ENCODE peak calls at places on chromosomes 7 and 10, in five cellular contexts. M is IMR-90, R is A549, K is K562, Y is GM12878. I is an unnamed sample.

GRCh38 chr7:8638076-8638475 is 204.7 kb downstream of the NXPH1 start:
- DNase-seq in M (no peak), R (no peak), K (no peak), Y (no peak), I (no peak)

GRCh38 chr7:78130443-78131200 is 332.0 kb downstream of the PHTF2 start:
- DNase-seq in M (peak), R (no peak), K (no peak), Y (no peak), I (no peak)

GRCh38 chr10:110491346-110491745 is 6.4 kb upstream of the DUSP5 start:
- DNase-seq in M (no peak), R (peak), K (no peak), Y (no peak), I (no peak)

GRCh38 chr10:63268798-63269503 is 135.8 kb downstream of the NRBF2 start:
- DNase-seq in M (peak), R (peak), K (peak), Y (peak), I (peak)

GRCh38 chr7:40219917-40220316 is 85.1 kb downstream of the SUGCT start:
- DNase-seq in M (peak), R (no peak), K (no peak), Y (no peak), I (no peak)

GRCh38 chr10:76306859-76307258 is 875.4 kb downstream of the LRMDA start:
- DNase-seq in M (peak), R (no peak), K (no peak), Y (no peak), I (no peak)

GRCh38 chr7:105587899-105588690 is 6.8 kb upstream of the EFCAB10 start:
- DNase-seq in M (peak), R (no peak), K (peak), Y (no peak), I (peak)

GRCh38 chr10:103890194-103890658 is 27.8 kb downstream of the STN1 start:
- DNase-seq in M (peak), R (peak), K (no peak), Y (no peak), I (no peak)

GRCh38 chr10:72337722-72338121 is 17.0 kb downstream of the DNAJB12 start:
- DNase-seq in M (no peak), R (no peak), K (no peak), Y (no peak), I (no peak)

GRCh38 chr10:74011016-74011415 is 13.1 kb downstream of the VCL start:
- DNase-seq in M (no peak), R (no peak), K (no peak), Y (no peak), I (no peak)

GRCh38 chr7:78151229-78151628 is 352.7 kb downstream of the PHTF2 start:
- DNase-seq in M (peak), R (no peak), K (no peak), Y (no peak), I (no peak)

GRCh38 chr10:83862723-83863122 is 276.6 kb upstream of the GHITM start:
- DNase-seq in M (no peak), R (no peak), K (no peak), Y (no peak), I (no peak)

GRCh38 chr7:124085168-124085567 is 52.3 kb upstream of the TMEM229A start:
- DNase-seq in M (no peak), R (no peak), K (no peak), Y (no peak), I (peak)

GRCh38 chr7:54544356-54545240 is 2.4 kb downstream of the VSTM2A start:
- DNase-seq in M (no peak), R (no peak), K (no peak), Y (no peak), I (peak)

GRCh38 chr7:118104812-118105441 is 79.0 kb upstream of the LSM8 start:
- DNase-seq in M (peak), R (peak), K (peak), Y (no peak), I (peak)

GRCh38 chr7:149790754-149791360 is 17.5 kb upstream of the ZNF467 start:
- DNase-seq in M (no peak), R (no peak), K (no peak), Y (no peak), I (no peak)

GRCh38 chr10:29273478-29273877 is 15.4 kb upstream of the LYZL1 start:
- DNase-seq in M (no peak), R (no peak), K (no peak), Y (no peak), I (no peak)

GRCh38 chr10:131031346-131031745 is 280.2 kb downstream of the TCERG1L start:
- DNase-seq in M (no peak), R (no peak), K (no peak), Y (no peak), I (no peak)

GRCh38 chr7:126993626-126994213 is 259.0 kb downstream of the GRM8 start:
- DNase-seq in M (no peak), R (no peak), K (no peak), Y (no peak), I (no peak)

GRCh38 chr7:5549096-5549896 is 125.7 kb upstream of the TNRC18 start:
- DNase-seq in M (peak), R (peak), K (peak), Y (no peak), I (peak)

GRCh38 chr7:93232673-93233018 is 480 bp downstream of the VPS50 start:
- DNase-seq in M (no peak), R (peak), K (peak), Y (no peak), I (no peak)

GRCh38 chr10:21524526-21525366 is 736 bp downstream of the SKIDA1 start:
- DNase-seq in M (peak), R (peak), K (no peak), Y (no peak), I (no peak)

GRCh38 chr7:50397971-50398324 is 52.2 kb downstream of the FIGNL1 start:
- DNase-seq in M (no peak), R (no peak), K (no peak), Y (no peak), I (no peak)
- TF ChIP-seq RCOR1 in M (no peak), R (no peak), K (no peak), Y (no peak), I (no peak)

GRCh38 chr10:93006435-93007039 is 54.1 kb upstream of the CYP26C1 start:
- DNase-seq in M (peak), R (peak), K (peak), Y (no peak), I (peak)
- TF ChIP-seq RCOR1 in M (no peak), R (no peak), K (no peak), Y (no peak), I (no peak)

DNA sequence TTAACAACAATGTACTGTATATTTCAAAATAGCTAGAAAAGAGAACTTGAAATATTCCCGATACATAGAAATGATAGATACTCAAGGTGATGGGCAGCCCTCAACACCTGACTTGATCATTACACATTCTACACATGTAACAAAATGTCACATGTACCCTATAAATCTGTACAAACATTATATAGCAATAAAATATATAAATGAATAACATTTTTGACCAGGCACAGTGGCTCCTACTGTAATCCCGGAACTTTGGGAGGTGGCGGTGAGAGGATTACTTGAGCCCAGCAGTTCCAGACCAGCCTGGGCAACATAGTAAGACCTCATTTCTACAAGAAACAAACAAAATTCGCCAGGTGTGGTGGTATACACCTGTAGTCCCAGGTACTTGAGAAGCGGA is 659.5 kb upstream of the NRP1 start:
- DNase-seq in M (no peak), R (no peak), K (no peak), Y (no peak), I (no peak)
- TF ChIP-seq RCOR1 in M (no peak), R (no peak), K (no peak), Y (no peak), I (no peak)

GRCh38 chr10:14555806-14556205 is 218.9 kb downstream of the FAM107B start:
- DNase-seq in M (no peak), R (no peak), K (no peak), Y (no peak), I (no peak)

GRCh38 chr10:14554091-14554842 is 220.4 kb downstream of the FAM107B start:
- DNase-seq in M (no peak), R (no peak), K (no peak), Y (no peak), I (no peak)

GRCh38 chr10:14552010-14552409 is 221.3 kb upstream of the FRMD4A start:
- DNase-seq in M (no peak), R (no peak), K (no peak), Y (no peak), I (no peak)

GRCh38 chr10:14554843-14555205 is 219.9 kb downstream of the FAM107B start:
- DNase-seq in M (peak), R (no peak), K (no peak), Y (no peak), I (no peak)

GRCh38 chr10:14553434-14553833 is 221.3 kb downstream of the FAM107B start:
- DNase-seq in M (peak), R (no peak), K (no peak), Y (no peak), I (no peak)
- TF ChIP-seq RCOR1 in M (no peak), R (no peak), K (no peak), Y (no peak), I (no peak)

GRCh38 chr7:100827330-100828226 is at the start of gene EPHB4:
- DNase-seq in M (peak), R (peak), K (peak), Y (no peak), I (peak)
- TF ChIP-seq RCOR1 in M (no peak), R (no peak), K (no peak), Y (no peak), I (no peak)

GRCh38 chr7:108455833-108456677 is at the start of gene NRCAM:
- DNase-seq in M (no peak), R (peak), K (peak), Y (no peak), I (peak)
- TF ChIP-seq RCOR1 in M (no peak), R (no peak), K (no peak), Y (no peak), I (peak)

DNA sequence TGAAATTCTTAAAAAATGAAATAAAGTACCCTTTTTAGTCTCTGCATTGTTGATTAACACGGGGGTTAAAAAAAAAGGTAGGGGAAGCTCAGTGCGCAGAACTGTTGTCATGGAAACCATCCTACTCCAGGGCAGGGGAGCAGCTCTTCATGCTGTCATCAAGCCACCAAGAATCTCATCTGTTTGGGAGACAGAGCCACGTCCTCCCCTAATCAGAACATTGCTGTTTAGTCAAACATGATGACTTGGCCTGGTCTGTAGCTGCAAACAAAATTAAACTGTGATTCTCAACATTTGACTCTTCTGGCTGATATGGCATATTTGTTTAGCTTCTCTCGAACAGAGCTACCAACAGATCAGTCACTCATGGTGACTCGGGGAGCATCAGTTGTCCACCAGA is 254.4 kb upstream of the KLF14 start:
- DNase-seq in M (peak), R (no peak), K (no peak), Y (no peak), I (peak)
- TF ChIP-seq RCOR1 in M (no peak), R (no peak), K (no peak), Y (no peak), I (no peak)

DNA sequence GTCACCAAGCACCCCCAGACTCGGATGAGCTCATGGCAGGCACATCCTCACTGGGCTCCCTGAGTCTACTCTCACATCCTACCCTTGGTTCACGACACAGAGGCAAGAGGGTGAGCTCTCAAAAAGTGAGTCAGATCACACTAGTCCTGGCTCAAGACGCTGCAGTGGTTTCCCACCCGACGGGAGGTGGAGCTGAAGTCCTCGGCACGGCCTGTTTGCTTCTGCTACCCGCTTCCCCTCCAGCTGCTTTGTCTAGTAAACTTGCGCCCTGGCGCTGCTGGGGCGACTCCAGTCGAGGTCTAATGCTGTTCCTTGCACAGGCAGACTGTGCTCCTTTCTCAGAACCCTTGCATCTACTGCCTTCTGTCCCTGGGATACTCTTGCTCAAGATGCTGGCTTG is 13.5 kb upstream of the SFMBT2 start:
- DNase-seq in M (no peak), R (no peak), K (no peak), Y (no peak), I (no peak)
- TF ChIP-seq RCOR1 in M (no peak), R (no peak), K (no peak), Y (no peak), I (no peak)

GRCh38 chr7:67463983-67464382 is 467.4 kb downstream of the TYW1 start:
- DNase-seq in M (no peak), R (no peak), K (no peak), Y (no peak), I (peak)
- TF ChIP-seq RCOR1 in M (no peak), R (no peak), K (no peak), Y (no peak), I (peak)

I was measured in SK-N-SH.